ENCODE peak calls at places on chromosomes 3 and 15, in nine cellular contexts. Z, P, B, R, K, G, D, O and Y are unnamed samples. For H3K9me3, the result is how much of the 10 kb centered on the place peaks cover.

GRCh38 chr15:69607101-69607500 is 154.5 kb downstream of the RPLP1 start:
- DNase-seq in O (no peak), G (no peak), P (peak), Z (no peak), K (no peak), R (no peak), B (no peak), D (no peak), Y (no peak)

GRCh38 chr3:101722394-101723173 is 1.8 kb upstream of the CEP97 start:
- DNase-seq in K (no peak), P (no peak), B (no peak), G (no peak), D (no peak), O (peak), Z (no peak), R (no peak), Y (no peak)

GRCh38 chr15:89378699-89379422 is 44.2 kb upstream of the POLG start:
- DNase-seq in G (no peak), B (peak), Z (no peak), D (no peak), P (no peak), K (no peak), O (no peak), R (no peak), Y (no peak)

GRCh38 chr3:171021377-171021776 is 5.1 kb downstream of the SLC2A2 start:
- DNase-seq in R (no peak), G (no peak), Z (no peak), B (no peak), D (no peak), P (no peak), K (no peak), O (no peak), Y (no peak)

GRCh38 chr15:66730168-66731014 is 28.4 kb downstream of the SMAD6 start:
- DNase-seq in G (no peak), D (no peak), O (no peak), P (no peak), R (no peak), K (peak), Z (no peak), B (no peak), Y (no peak)

GRCh38 chr3:178714971-178715832 is 179.0 kb downstream of the KCNMB2 start:
- DNase-seq in D (no peak), G (no peak), Z (no peak), P (no peak), R (no peak), K (no peak), O (peak), B (no peak), Y (no peak)

GRCh38 chr15:58506787-58507671 is 75.2 kb downstream of the LIPC start:
- DNase-seq in R (no peak), P (no peak), D (no peak), K (no peak), O (no peak), B (no peak), G (no peak), Z (no peak), Y (no peak)

GRCh38 chr3:190738756-190739155 is 123.7 kb downstream of the GMNC start:
- DNase-seq in P (peak), K (no peak), Z (no peak), D (no peak), R (no peak), O (no peak), G (no peak), B (no peak), Y (no peak)

GRCh38 chr3:10265833-10266232 is 17.6 kb downstream of the TATDN2 start:
- DNase-seq in O (no peak), Z (no peak), R (no peak), D (no peak), G (no peak), K (no peak), P (no peak), B (no peak), Y (no peak)

GRCh38 chr15:25068696-25069095 is 113.9 kb downstream of the SNRPN start:
- DNase-seq in Z (no peak), D (no peak), R (no peak), P (no peak), B (no peak), O (no peak), G (no peak), K (no peak), Y (no peak)

GRCh38 chr15:25065286-25065685 is 110.5 kb downstream of the SNRPN start:
- DNase-seq in K (no peak), R (no peak), O (no peak), Z (no peak), B (no peak), G (no peak), D (no peak), P (no peak), Y (peak)

GRCh38 chr15:25067725-25068309 is 113.0 kb downstream of the SNRPN start:
- DNase-seq in Z (no peak), G (no peak), B (no peak), P (no peak), D (no peak), K (no peak), O (no peak), R (no peak), Y (no peak)

GRCh38 chr15:25065876-25066275 is 111.1 kb downstream of the SNRPN start:
- DNase-seq in R (no peak), K (no peak), O (no peak), B (no peak), Z (no peak), D (no peak), P (no peak), G (no peak), Y (no peak)

GRCh38 chr15:25066708-25067107 is 111.9 kb downstream of the SNRPN start:
- DNase-seq in Z (no peak), P (no peak), O (no peak), B (no peak), D (no peak), R (no peak), K (no peak), G (no peak), Y (no peak)
- H3K9me3 ChIP-seq in Z (under half), P (under half), O (under half), B (half or more), D (half or more), R (half or more), K (half or more), G (half or more), Y (under half)

GRCh38 chr3:46878796-46879436 is 1.4 kb downstream of the PTH1R start:
- DNase-seq in G (no peak), K (no peak), P (no peak), O (no peak), Z (no peak), D (no peak), R (no peak), B (no peak), Y (peak)

GRCh38 chr3:46882377-46883015 is 5.0 kb downstream of the PTH1R start:
- DNase-seq in Z (no peak), D (no peak), B (peak), O (no peak), R (no peak), G (peak), P (peak), K (peak), Y (no peak)

GRCh38 chr3:46883252-46884185 is 6.0 kb downstream of the PTH1R start:
- DNase-seq in B (peak), K (no peak), O (peak), G (peak), R (no peak), P (peak), Z (no peak), D (no peak), Y (no peak)

GRCh38 chr3:46881819-46882376 is 4.4 kb downstream of the PTH1R start:
- DNase-seq in Z (no peak), O (no peak), B (peak), R (no peak), G (peak), P (peak), D (no peak), K (no peak), Y (no peak)

DNA sequence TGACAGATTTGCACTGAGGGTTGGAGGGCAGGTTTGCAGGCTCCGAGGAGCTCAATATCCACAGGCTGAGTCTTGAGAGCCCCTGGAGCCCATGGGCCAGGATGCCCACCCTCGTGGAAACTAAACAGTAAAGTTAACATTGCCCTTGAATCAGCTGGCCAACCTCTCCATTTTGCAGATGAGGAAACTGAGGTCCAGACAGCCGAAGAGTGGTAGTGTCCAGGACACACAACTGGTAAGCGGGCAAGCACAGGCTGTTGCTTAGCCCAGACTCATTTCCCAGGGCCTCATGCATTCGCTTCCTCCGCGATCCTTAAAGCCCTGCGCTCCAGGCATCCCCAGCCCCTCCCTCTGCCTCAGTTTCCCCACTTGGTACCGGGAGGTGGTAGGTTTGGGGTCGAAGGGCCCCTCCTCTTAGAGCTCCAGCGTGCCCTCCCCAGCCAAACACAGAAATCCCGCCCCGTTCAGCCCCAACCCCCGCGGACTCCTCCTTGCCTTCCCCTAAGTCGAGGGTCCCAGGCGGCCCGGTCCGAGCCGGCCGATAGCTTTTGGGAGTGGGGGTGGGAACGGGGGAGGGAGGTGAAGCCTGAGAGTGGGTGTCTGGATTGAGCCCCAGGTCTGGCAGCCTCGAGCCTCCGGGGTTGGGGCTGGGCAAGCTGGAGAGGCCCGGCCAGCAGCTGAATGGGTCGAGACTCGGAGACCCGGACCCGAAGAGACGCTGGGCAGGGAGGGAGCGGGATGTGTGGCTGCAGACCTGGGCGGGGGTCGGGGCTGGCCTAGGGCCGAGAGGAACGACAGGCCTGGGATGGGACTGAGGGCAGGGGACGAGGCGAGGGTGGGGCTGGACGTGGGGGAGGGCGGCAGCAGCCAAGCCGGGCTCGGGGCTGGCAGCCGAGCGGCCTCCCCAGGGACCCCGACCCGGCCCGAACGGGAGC is 3.6 kb downstream of the PTH1R start:
- DNase-seq in P (no peak), B (no peak), D (no peak), G (no peak), R (no peak), K (no peak), Z (no peak), O (no peak), Y (no peak)
- H3K4me3 ChIP-seq in P (peak), B (peak), D (peak), G (peak), R (peak), K (no peak), Z (peak), O (no peak), Y (no peak)

GRCh38 chr3:118165413-118165812 is 869.2 kb downstream of the IGSF11 start:
- DNase-seq in P (no peak), G (no peak), D (no peak), O (no peak), R (no peak), B (no peak), Z (no peak), K (no peak), Y (no peak)

GRCh38 chr3:118168175-118168574 is 866.5 kb downstream of the IGSF11 start:
- DNase-seq in R (no peak), G (no peak), K (no peak), Z (no peak), P (no peak), D (no peak), O (no peak), B (no peak), Y (no peak)

DNA sequence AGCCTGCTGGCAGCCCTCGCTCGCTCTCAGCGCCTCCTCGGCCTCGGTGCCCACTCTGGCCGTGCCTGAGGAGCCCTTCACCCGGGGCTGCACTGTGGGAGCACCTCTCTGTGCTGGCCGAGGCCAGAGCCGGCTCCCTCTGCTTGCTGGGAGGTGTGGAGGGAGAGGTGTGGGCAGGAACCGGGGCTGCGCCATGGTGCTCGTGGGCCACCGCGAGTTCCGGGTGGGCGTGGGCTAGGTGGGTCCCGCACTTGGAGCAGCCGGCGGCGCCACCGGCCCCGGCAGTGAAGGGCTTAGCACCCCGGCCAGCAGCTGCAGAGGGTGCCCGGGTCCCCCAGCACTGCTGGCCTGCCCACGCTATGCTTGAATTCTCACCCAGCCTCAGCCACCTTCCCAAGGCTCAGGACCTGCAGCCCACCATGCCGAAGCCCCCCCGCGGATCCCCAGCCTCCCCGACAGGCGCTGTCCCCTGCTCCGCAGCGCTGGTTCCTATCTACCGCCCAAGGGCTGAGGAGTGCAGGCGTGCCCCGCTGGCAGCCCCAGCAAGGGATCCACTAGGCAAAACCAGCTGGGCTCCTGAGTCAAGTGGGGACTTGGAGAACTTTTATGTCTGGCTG is 863.3 kb downstream of the IGSF11 start:
- DNase-seq in R (no peak), D (peak), K (no peak), O (no peak), Z (no peak), B (peak), P (no peak), G (no peak), Y (no peak)
- H3K9me3 ChIP-seq in R (under half), D (under half), K (under half), O (under half), Z (under half), B (under half), P (under half), G (under half), Y (under half)

GRCh38 chr3:189710620-189711388 is 79.6 kb downstream of the TP63 start:
- DNase-seq in B (no peak), R (no peak), Z (peak), G (no peak), K (peak), D (no peak), P (peak), O (no peak), Y (peak)
- H3K4me3 ChIP-seq in B (no peak), R (no peak), Z (no peak), G (no peak), K (no peak), D (no peak), P (no peak), O (no peak), Y (no peak)

GRCh38 chr15:20353966-20354883 is 187.4 kb downstream of the GOLGA6L6 start:
- DNase-seq in G (peak), B (peak), Z (no peak), O (no peak), K (no peak), P (no peak), R (peak), D (peak), Y (peak)
- H3K9me3 ChIP-seq in G (under half), B (under half), Z (under half), O (under half), K (half or more), P (under half), R (under half), D (under half), Y (under half)

GRCh38 chr15:82805994-82806406 is at the start of gene FSD2:
- DNase-seq in Z (no peak), R (no peak), O (peak), P (no peak), G (no peak), K (no peak), D (no peak), B (peak), Y (no peak)
- H3K4me3 ChIP-seq in Z (no peak), R (no peak), O (peak), P (peak), G (no peak), K (no peak), D (no peak), B (peak), Y (no peak)

GRCh38 chr3:183592820-183593219 is 37.3 kb upstream of the KLHL6 start:
- DNase-seq in D (no peak), G (no peak), K (no peak), R (no peak), B (no peak), P (no peak), O (no peak), Z (no peak), Y (no peak)
- H3K9me3 ChIP-seq in D (under half), G (under half), K (under half), R (under half), B (under half), P (under half), O (under half), Z (under half), Y (under half)